ENCODE peak calls at places on chromosome 12, in eight cellular contexts. V is H9; B is CD4-positive, alpha-beta memory T cell; P is T-helper 1 cell; E is RWPE1; G is HT1080; S is pancreas; Y is kidney tubule cell. A is an unnamed sample.

GRCh38 chr12:92140919-92141536 is 4.6 kb downstream of the BTG1 start:
- DNase-seq in B (no peak), S (no peak), P (no peak), G (no peak), E (no peak), Y (peak; percentile 18), V (no peak), A (no peak)

GRCh38 chr12:68614772-68615171 is 4.1 kb downstream of the RAP1B start:
- DNase-seq in S (no peak), Y (no peak), P (no peak), G (no peak), V (no peak), B (no peak), E (no peak), A (no peak)

GRCh38 chr12:83261998-83262397 is 575.3 kb downstream of the TMTC2 start:
- DNase-seq in S (no peak), B (no peak), V (no peak), Y (no peak), G (no peak), P (no peak), E (no peak), A (no peak)

GRCh38 chr12:67469666-67470065 is 178.9 kb upstream of the DYRK2 start:
- DNase-seq in P (no peak), S (no peak), B (no peak), V (no peak), E (no peak), G (no peak), Y (no peak), A (no peak)

GRCh38 chr12:93183940-93184663 is 193.6 kb upstream of the NUDT4 start:
- DNase-seq in V (no peak), P (peak; percentile 15), G (no peak), B (no peak), S (no peak), E (no peak), Y (peak; percentile 21), A (no peak)

GRCh38 chr12:52200086-52200782 is 8.4 kb upstream of the KRT80 start:
- DNase-seq in B (no peak), E (no peak), G (no peak), V (peak; percentile 91), Y (no peak), S (no peak), P (no peak), A (no peak)

GRCh38 chr12:88578274-88578673 is 2.0 kb downstream of the KITLG start:
- DNase-seq in E (no peak), P (no peak), V (no peak), S (no peak), B (no peak), Y (peak; percentile 44), G (no peak), A (no peak)

GRCh38 chr12:3164454-3165310 is 87.5 kb downstream of the TSPAN9 start:
- DNase-seq in E (no peak), B (no peak), V (no peak), Y (no peak), P (no peak), G (no peak), S (no peak), A (no peak)

GRCh38 chr12:131279281-131279921 is 325.7 kb downstream of the ADGRD1 start:
- DNase-seq in S (no peak), P (no peak), Y (no peak), B (no peak), E (no peak), V (no peak), G (no peak), A (no peak)

GRCh38 chr12:49358548-49359141 is 8.6 kb upstream of the SPATS2 start:
- DNase-seq in Y (peak; percentile 65), B (peak; percentile 65), P (peak; percentile 66), G (peak; percentile 75), V (peak; percentile 83), E (no peak), S (no peak), A (peak; percentile 71)

GRCh38 chr12:107322063-107322462 is 228.7 kb upstream of the CRY1 start:
- DNase-seq in B (peak; percentile 50), E (no peak), S (no peak), P (peak; percentile 78), G (no peak), Y (no peak), V (no peak), A (no peak)

GRCh38 chr12:10753066-10753465 is 29.9 kb upstream of the YBX3 start:
- DNase-seq in E (peak; percentile 16), B (no peak), P (no peak), V (no peak), G (no peak), S (no peak), Y (peak; percentile 85), A (peak; percentile 79)

GRCh38 chr12:131194166-131194565 is 240.5 kb downstream of the ADGRD1 start:
- DNase-seq in S (no peak), G (peak; percentile 60), Y (no peak), V (peak; percentile 17), E (peak; percentile 26), P (no peak), B (no peak), A (no peak)

GRCh38 chr12:108633534-108634224 is at the start of gene SELPLG:
- DNase-seq in B (peak; percentile 93), G (no peak), V (peak; percentile 30), Y (no peak), S (no peak), P (peak; percentile 95), E (no peak), A (no peak)

GRCh38 chr12:131671871-131672270 is 39.0 kb upstream of the SFSWAP start:
- DNase-seq in V (peak; percentile 28), G (no peak), S (no peak), E (no peak), P (no peak), B (no peak), Y (no peak), A (no peak)

GRCh38 chr12:46891306-46891705 is 65.5 kb upstream of the SLC38A4 start:
- DNase-seq in P (no peak), Y (peak; percentile 25), V (no peak), S (no peak), B (no peak), E (no peak), G (no peak), A (no peak)

GRCh38 chr12:116878567-116879508 is 2.4 kb downstream of the HRK start:
- DNase-seq in V (peak; percentile 64), B (no peak), S (no peak), G (no peak), Y (peak; percentile 51), P (no peak), E (peak; percentile 74), A (peak; percentile 45)

GRCh38 chr12:124621296-124621660 is 53.9 kb upstream of the NCOR2 start:
- DNase-seq in E (peak; percentile 65), V (peak; percentile 70), G (no peak), S (peak; percentile 55), P (no peak), B (no peak), Y (no peak), A (no peak)

GRCh38 chr12:22051114-22051698 is 5.2 kb downstream of the CMAS start:
- DNase-seq in E (no peak), P (no peak), G (no peak), B (no peak), Y (no peak), V (no peak), S (no peak), A (no peak)